ENCODE peak calls at places on chromosomes 13 and 19, in five cellular contexts. One of them, this sample, is unnamed. For H3K27me3 and H3K9me3, the result is how much of the 10 kb centered on the place peaks cover.

GRCh38 chr13:21668665-21669599 is 1.9 kb upstream of the FGF9 start:
- DNase-seq in DND-41: no peak
- DNase-seq in CD4-positive, alpha-beta memory T cell: peak
- DNase-seq in aorta: no peak
- DNase-seq in uterus: no peak
- DNase-seq in this sample: peak

GRCh38 chr19:10920781-10921180 is 7.7 kb downstream of the YIPF2 start:
- DNase-seq in DND-41: no peak
- DNase-seq in CD4-positive, alpha-beta memory T cell: no peak
- DNase-seq in aorta: no peak
- DNase-seq in uterus: no peak
- DNase-seq in this sample: no peak

GRCh38 chr19:10352764-10353671 is 13.6 kb upstream of the ICAM3 start:
- DNase-seq in DND-41: no peak
- DNase-seq in CD4-positive, alpha-beta memory T cell: no peak
- DNase-seq in aorta: no peak
- DNase-seq in uterus: peak
- DNase-seq in this sample: no peak

GRCh38 chr19:55454787-55455243 is 6.6 kb downstream of the ISOC2 start:
- DNase-seq in DND-41: peak
- DNase-seq in CD4-positive, alpha-beta memory T cell: no peak
- DNase-seq in aorta: no peak
- DNase-seq in uterus: no peak
- DNase-seq in this sample: peak

GRCh38 chr19:9785367-9786331 is 17.1 kb upstream of the ZNF846 start:
- DNase-seq in DND-41: peak
- DNase-seq in CD4-positive, alpha-beta memory T cell: peak
- DNase-seq in aorta: peak
- DNase-seq in uterus: peak
- DNase-seq in this sample: peak

GRCh38 chr19:35220315-35220921 is 8.1 kb downstream of the FAM187B start:
- DNase-seq in DND-41: no peak
- DNase-seq in CD4-positive, alpha-beta memory T cell: no peak
- DNase-seq in aorta: no peak
- DNase-seq in uterus: no peak
- DNase-seq in this sample: no peak

GRCh38 chr13:97125051-97125809 is 96.9 kb upstream of the MBNL2 start:
- DNase-seq in DND-41: no peak
- DNase-seq in CD4-positive, alpha-beta memory T cell: no peak
- DNase-seq in aorta: no peak
- DNase-seq in uterus: peak
- DNase-seq in this sample: no peak

GRCh38 chr19:38370299-38370698 is 4.1 kb upstream of the PSMD8 start:
- DNase-seq in DND-41: no peak
- DNase-seq in CD4-positive, alpha-beta memory T cell: no peak
- DNase-seq in aorta: no peak
- DNase-seq in uterus: no peak
- DNase-seq in this sample: no peak

GRCh38 chr13:22017226-22017625 is 346.4 kb downstream of the FGF9 start:
- DNase-seq in DND-41: no peak
- DNase-seq in CD4-positive, alpha-beta memory T cell: no peak
- DNase-seq in aorta: no peak
- DNase-seq in uterus: no peak
- DNase-seq in this sample: no peak

GRCh38 chr19:55265173-55265572 is 6.4 kb upstream of the PPP6R1 start:
- DNase-seq in DND-41: no peak
- DNase-seq in CD4-positive, alpha-beta memory T cell: no peak
- DNase-seq in aorta: no peak
- DNase-seq in uterus: no peak
- DNase-seq in this sample: no peak

GRCh38 chr13:97445504-97446187 is 11.7 kb downstream of the RAP2A start:
- DNase-seq in DND-41: no peak
- DNase-seq in CD4-positive, alpha-beta memory T cell: no peak
- DNase-seq in aorta: no peak
- DNase-seq in uterus: no peak
- DNase-seq in this sample: no peak

GRCh38 chr13:20119960-20120359 is 40.9 kb downstream of the GJA3 start:
- DNase-seq in DND-41: no peak
- DNase-seq in CD4-positive, alpha-beta memory T cell: peak
- DNase-seq in aorta: no peak
- DNase-seq in uterus: no peak
- DNase-seq in this sample: no peak

GRCh38 chr19:17718988-17719711 is at the start of gene MAP1S:
- DNase-seq in DND-41: peak
- DNase-seq in CD4-positive, alpha-beta memory T cell: peak
- DNase-seq in aorta: peak
- DNase-seq in uterus: peak
- DNase-seq in this sample: peak

GRCh38 chr19:49336482-49337266 is 1.5 kb downstream of the CD37 start:
- DNase-seq in DND-41: no peak
- DNase-seq in CD4-positive, alpha-beta memory T cell: no peak
- DNase-seq in aorta: peak
- DNase-seq in uterus: no peak
- DNase-seq in this sample: no peak

GRCh38 chr19:39398297-39398864 is 7.2 kb downstream of the MED29 start:
- DNase-seq in DND-41: no peak
- DNase-seq in CD4-positive, alpha-beta memory T cell: no peak
- DNase-seq in aorta: peak
- DNase-seq in uterus: peak
- DNase-seq in this sample: peak

GRCh38 chr19:8641908-8642547 is 11.6 kb downstream of the NFILZ start:
- DNase-seq in DND-41: peak
- DNase-seq in CD4-positive, alpha-beta memory T cell: peak
- DNase-seq in aorta: no peak
- DNase-seq in uterus: no peak
- DNase-seq in this sample: no peak

GRCh38 chr13:44523176-44524017 is 52.7 kb downstream of the TSC22D1 start:
- DNase-seq in DND-41: no peak
- DNase-seq in CD4-positive, alpha-beta memory T cell: no peak
- DNase-seq in aorta: no peak
- DNase-seq in uterus: no peak
- DNase-seq in this sample: no peak

GRCh38 chr13:43805071-43805468 is 18.3 kb upstream of the ENOX1 start:
- DNase-seq in DND-41: no peak
- DNase-seq in CD4-positive, alpha-beta memory T cell: no peak
- DNase-seq in aorta: no peak
- DNase-seq in uterus: no peak
- DNase-seq in this sample: no peak

GRCh38 chr13:34847751-34848150 is 94.3 kb upstream of the NBEA start:
- DNase-seq in DND-41: no peak
- DNase-seq in CD4-positive, alpha-beta memory T cell: no peak
- DNase-seq in aorta: no peak
- DNase-seq in uterus: no peak
- DNase-seq in this sample: no peak

GRCh38 chr19:5050016-5050656 is 81.2 kb downstream of the KDM4B start:
- DNase-seq in DND-41: no peak
- DNase-seq in CD4-positive, alpha-beta memory T cell: no peak
- DNase-seq in aorta: no peak
- DNase-seq in uterus: no peak
- DNase-seq in this sample: no peak

GRCh38 chr13:76856141-76856571 is 30.0 kb downstream of the KCTD12 start:
- DNase-seq in DND-41: no peak
- DNase-seq in CD4-positive, alpha-beta memory T cell: no peak
- DNase-seq in aorta: no peak
- DNase-seq in uterus: no peak
- DNase-seq in this sample: no peak

GRCh38 chr13:36904219-36904618 is 15.8 kb downstream of the SMAD9 start:
- DNase-seq in DND-41: no peak
- DNase-seq in CD4-positive, alpha-beta memory T cell: no peak
- DNase-seq in aorta: no peak
- DNase-seq in uterus: no peak
- DNase-seq in this sample: no peak

GRCh38 chr13:23516190-23516589 is 54.0 kb upstream of the TNFRSF19 start:
- DNase-seq in DND-41: no peak
- DNase-seq in CD4-positive, alpha-beta memory T cell: no peak
- DNase-seq in aorta: no peak
- DNase-seq in uterus: no peak
- DNase-seq in this sample: no peak

GRCh38 chr13:77678691-77679090 is 18.8 kb upstream of the SLAIN1 start:
- DNase-seq in DND-41: no peak
- DNase-seq in CD4-positive, alpha-beta memory T cell: no peak
- DNase-seq in aorta: no peak
- DNase-seq in uterus: no peak
- DNase-seq in this sample: no peak

GRCh38 chr13:25109341-25109740 is 13.4 kb downstream of the PABPC3 start:
- DNase-seq in DND-41: no peak
- DNase-seq in CD4-positive, alpha-beta memory T cell: no peak
- DNase-seq in aorta: no peak
- DNase-seq in uterus: no peak
- DNase-seq in this sample: no peak

GRCh38 chr13:42615691-42616090 is 41.7 kb downstream of the TNFSF11 start:
- DNase-seq in DND-41: no peak
- DNase-seq in CD4-positive, alpha-beta memory T cell: no peak
- DNase-seq in aorta: no peak
- DNase-seq in uterus: no peak
- DNase-seq in this sample: no peak

GRCh38 chr19:12035220-12036172 is at the start of gene ZNF433:
- DNase-seq in DND-41: no peak
- DNase-seq in CD4-positive, alpha-beta memory T cell: peak
- DNase-seq in aorta: peak
- DNase-seq in uterus: peak
- DNase-seq in this sample: peak

DNA sequence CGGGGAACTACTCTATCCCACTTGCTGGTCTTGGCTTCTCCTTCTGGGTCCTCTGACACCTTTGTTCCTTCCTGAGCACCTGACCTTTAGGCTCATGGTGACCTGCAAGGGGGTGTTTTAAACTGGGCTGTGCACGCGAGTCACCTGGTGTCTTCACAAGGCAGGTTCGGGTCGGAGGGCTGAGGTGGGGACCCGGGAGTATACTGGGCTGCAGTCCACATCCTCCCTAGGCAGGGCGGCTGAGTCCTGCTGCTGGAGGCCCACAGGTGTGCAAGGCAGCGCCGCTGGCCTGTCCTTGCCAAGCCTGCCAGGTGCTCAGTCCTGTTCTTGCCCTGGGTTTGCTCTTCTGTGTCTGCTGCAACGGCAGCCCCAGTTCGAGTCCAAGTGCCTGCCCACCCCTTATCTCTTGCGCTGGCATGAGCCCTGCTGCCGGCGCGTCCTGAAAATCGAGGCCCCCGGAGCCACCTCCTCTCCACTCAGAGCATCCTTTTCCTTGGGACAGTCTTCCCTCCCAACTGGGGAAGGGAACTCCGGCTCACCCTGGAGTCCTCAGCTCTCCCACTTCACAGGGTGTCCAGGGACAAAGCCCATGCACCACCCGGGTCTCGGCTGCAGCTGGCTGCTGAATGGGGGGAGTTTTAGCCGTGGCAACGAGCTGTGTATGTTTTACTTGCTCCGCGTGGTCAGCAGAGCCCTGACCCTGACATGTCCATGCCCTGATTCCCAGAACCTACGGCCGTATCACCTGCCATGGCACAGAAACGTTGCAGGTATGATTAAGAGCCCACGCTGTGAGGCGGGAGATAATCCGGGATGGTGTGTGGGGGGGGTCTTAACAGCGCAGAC is 193.5 kb downstream of the TEX29 start:
- DNase-seq in DND-41: no peak
- DNase-seq in CD4-positive, alpha-beta memory T cell: no peak
- DNase-seq in aorta: no peak
- DNase-seq in uterus: no peak
- DNase-seq in this sample: no peak
- H3K27me3 ChIP-seq in DND-41: under half
- H3K27me3 ChIP-seq in CD4-positive, alpha-beta memory T cell: under half
- H3K27me3 ChIP-seq in aorta: under half
- H3K27me3 ChIP-seq in uterus: under half
- H3K27me3 ChIP-seq in this sample: under half

DNA sequence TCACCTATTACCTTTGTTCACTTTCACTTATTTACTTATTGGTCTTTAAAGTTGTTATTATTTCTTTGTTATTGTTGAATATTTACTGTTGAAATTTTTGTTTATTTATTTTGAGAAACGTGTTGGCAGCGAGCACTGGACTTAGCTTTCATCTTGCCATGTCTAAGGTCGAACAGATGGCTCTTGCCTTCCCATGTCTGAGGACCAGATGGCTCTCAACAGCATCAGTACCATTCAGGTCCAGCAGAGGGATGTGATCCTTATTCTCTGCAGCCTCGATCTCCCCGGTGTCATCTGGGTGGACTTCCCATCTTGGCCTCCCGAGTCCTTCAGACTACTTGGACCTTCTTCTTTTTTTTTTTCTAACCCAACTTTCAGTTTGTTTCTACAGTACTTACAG is 1437.6 kb downstream of the UQCRFS1 start:
- DNase-seq in DND-41: no peak
- DNase-seq in CD4-positive, alpha-beta memory T cell: no peak
- DNase-seq in aorta: no peak
- DNase-seq in uterus: no peak
- DNase-seq in this sample: no peak
- H3K9me3 ChIP-seq in DND-41: under half
- H3K9me3 ChIP-seq in CD4-positive, alpha-beta memory T cell: under half
- H3K9me3 ChIP-seq in aorta: under half
- H3K9me3 ChIP-seq in uterus: under half
- H3K9me3 ChIP-seq in this sample: half or more

GRCh38 chr19:21850636-21851255 is 14.8 kb upstream of the ZNF43 start:
- DNase-seq in DND-41: no peak
- DNase-seq in CD4-positive, alpha-beta memory T cell: no peak
- DNase-seq in aorta: no peak
- DNase-seq in uterus: no peak
- DNase-seq in this sample: no peak

GRCh38 chr19:21848706-21849105 is 12.7 kb upstream of the ZNF43 start:
- DNase-seq in DND-41: no peak
- DNase-seq in CD4-positive, alpha-beta memory T cell: no peak
- DNase-seq in aorta: no peak
- DNase-seq in uterus: no peak
- DNase-seq in this sample: no peak

GRCh38 chr19:21856751-21857150 is 20.8 kb upstream of the ZNF43 start:
- DNase-seq in DND-41: no peak
- DNase-seq in CD4-positive, alpha-beta memory T cell: no peak
- DNase-seq in aorta: no peak
- DNase-seq in uterus: no peak
- DNase-seq in this sample: no peak

GRCh38 chr19:21851596-21852345 is 15.8 kb upstream of the ZNF43 start:
- DNase-seq in DND-41: peak
- DNase-seq in CD4-positive, alpha-beta memory T cell: peak
- DNase-seq in aorta: peak
- DNase-seq in uterus: peak
- DNase-seq in this sample: peak
- H3K27ac ChIP-seq in DND-41: peak
- H3K27ac ChIP-seq in CD4-positive, alpha-beta memory T cell: peak
- H3K27ac ChIP-seq in aorta: peak
- H3K27ac ChIP-seq in uterus: peak
- H3K27ac ChIP-seq in this sample: peak

GRCh38 chr13:112101360-112101930 is 34.5 kb downstream of the SOX1 start:
- DNase-seq in DND-41: no peak
- DNase-seq in CD4-positive, alpha-beta memory T cell: no peak
- DNase-seq in aorta: no peak
- DNase-seq in uterus: no peak
- DNase-seq in this sample: no peak
- H3K27me3 ChIP-seq in DND-41: under half
- H3K27me3 ChIP-seq in CD4-positive, alpha-beta memory T cell: under half
- H3K27me3 ChIP-seq in aorta: under half
- H3K27me3 ChIP-seq in uterus: under half
- H3K27me3 ChIP-seq in this sample: under half

This sample was measured in CD4-positive, alpha-beta T cell.